ENCODE peak calls at places on chromosomes 5 and 9, in seven cellular contexts. X is cardiac fibroblast, L is OCI-LY7, N is heart left ventricle, U is GM20000, D is fibroblast of pulmonary artery, K is foreskin keratinocyte. M is an unnamed sample.

GRCh38 chr5:31987985-31988710 is 186.0 kb downstream of the GOLPH3 start:
- DNase-seq in X (peak), L (no peak), N (no peak), U (no peak), D (peak), K (peak), M (no peak)

GRCh38 chr5:171074747-171075146 is 212.9 kb downstream of the RANBP17 start:
- DNase-seq in X (no peak), L (no peak), N (no peak), U (no peak), D (no peak), K (no peak), M (no peak)

GRCh38 chr5:147697380-147697779 is 85.1 kb downstream of the JAKMIP2 start:
- DNase-seq in X (no peak), L (no peak), N (no peak), U (no peak), D (no peak), K (no peak), M (no peak)

GRCh38 chr9:36158122-36158521 is 11.1 kb upstream of the CCIN start:
- DNase-seq in X (peak), L (no peak), N (no peak), U (no peak), D (peak), K (no peak), M (no peak)

GRCh38 chr5:180297587-180298282 is 5.9 kb upstream of the MAPK9 start:
- DNase-seq in X (peak), L (no peak), N (no peak), U (no peak), D (no peak), K (no peak), M (no peak)

GRCh38 chr5:74641014-74641777 is 668 bp upstream of the ENC1 start:
- DNase-seq in X (peak), L (peak), N (peak), U (peak), D (peak), K (peak), M (peak)

GRCh38 chr5:168585119-168585912 is 6.1 kb upstream of the PANK3 start:
- DNase-seq in X (no peak), L (no peak), N (no peak), U (no peak), D (no peak), K (no peak), M (no peak)

GRCh38 chr9:5052858-5053257 is 67.8 kb downstream of the JAK2 start:
- DNase-seq in X (peak), L (no peak), N (no peak), U (no peak), D (peak), K (peak), M (no peak)

GRCh38 chr5:134525687-134526482 is 415 bp downstream of the JADE2 start:
- DNase-seq in X (peak), L (peak), N (peak), U (peak), D (peak), K (peak), M (no peak)

GRCh38 chr5:1746371-1747078 is 53.1 kb downstream of the MRPL36 start:
- DNase-seq in X (no peak), L (no peak), N (no peak), U (no peak), D (no peak), K (no peak), M (peak)

GRCh38 chr9:117783828-117784227 is 79.6 kb downstream of the TLR4 start:
- DNase-seq in X (no peak), L (peak), N (peak), U (peak), D (no peak), K (no peak), M (peak)

GRCh38 chr5:138149530-138149929 is 10.3 kb upstream of the NME5 start:
- DNase-seq in X (peak), L (no peak), N (no peak), U (no peak), D (peak), K (no peak), M (no peak)

GRCh38 chr9:130664191-130665028 is at the start of gene PRDM12:
- DNase-seq in X (no peak), L (no peak), N (no peak), U (no peak), D (no peak), K (no peak), M (no peak)

GRCh38 chr9:91560301-91560700 is 136.7 kb upstream of the NFIL3 start:
- DNase-seq in X (peak), L (no peak), N (no peak), U (no peak), D (peak), K (peak), M (no peak)

GRCh38 chr5:135133698-135134515 is 99.9 kb upstream of the PITX1 start:
- DNase-seq in X (no peak), L (no peak), N (no peak), U (no peak), D (no peak), K (no peak), M (no peak)

GRCh38 chr9:4583001-4583400 is 79.1 kb upstream of the PLPP6 start:
- DNase-seq in X (no peak), L (no peak), N (no peak), U (no peak), D (no peak), K (no peak), M (no peak)

GRCh38 chr5:5409151-5409810 is 13.2 kb upstream of the ICE1 start:
- DNase-seq in X (no peak), L (peak), N (no peak), U (no peak), D (no peak), K (peak), M (no peak)

GRCh38 chr5:15620501-15620900 is 120.5 kb downstream of the FBXL7 start:
- DNase-seq in X (peak), L (no peak), N (no peak), U (no peak), D (peak), K (peak), M (no peak)

GRCh38 chr5:7856855-7857254 is 5.9 kb upstream of the CFAP90 start:
- DNase-seq in X (peak), L (peak), N (no peak), U (peak), D (peak), K (no peak), M (no peak)

GRCh38 chr5:81093536-81094196 is 133.5 kb downstream of the RASGRF2 start:
- DNase-seq in X (no peak), L (no peak), N (no peak), U (no peak), D (no peak), K (no peak), M (no peak)

GRCh38 chr9:75087279-75087823 is 604 bp downstream of the NMRK1 start:
- DNase-seq in X (peak), L (peak), N (no peak), U (peak), D (peak), K (peak), M (no peak)

GRCh38 chr9:120257483-120257882 is 322.5 kb downstream of the CDK5RAP2 start:
- DNase-seq in X (no peak), L (no peak), N (no peak), U (no peak), D (no peak), K (no peak), M (no peak)

GRCh38 chr5:78907255-78907886 is 77.7 kb downstream of the ARSB start:
- DNase-seq in X (peak), L (peak), N (peak), U (peak), D (peak), K (peak), M (no peak)

GRCh38 chr9:83544002-83544698 is 5.9 kb upstream of the FRMD3 start:
- DNase-seq in X (peak), L (peak), N (peak), U (peak), D (peak), K (peak), M (no peak)

GRCh38 chr5:72584466-72584865 is 77.3 kb upstream of the ZNF366 start:
- DNase-seq in X (peak), L (no peak), N (no peak), U (peak), D (no peak), K (no peak), M (no peak)

GRCh38 chr9:13810510-13810909 is 503.4 kb downstream of the NFIB start:
- DNase-seq in X (peak), L (no peak), N (no peak), U (no peak), D (peak), K (peak), M (no peak)

GRCh38 chr9:89635007-89635742 is 30.4 kb downstream of the GADD45G start:
- DNase-seq in X (peak), L (no peak), N (no peak), U (no peak), D (peak), K (peak), M (no peak)

GRCh38 chr9:12716823-12717222 is 23.6 kb downstream of the TYRP1 start:
- DNase-seq in X (no peak), L (no peak), N (no peak), U (no peak), D (no peak), K (no peak), M (no peak)

GRCh38 chr9:131677051-131677444 is 62.8 kb downstream of the RAPGEF1 start:
- DNase-seq in X (peak), L (no peak), N (no peak), U (no peak), D (peak), K (no peak), M (no peak)

GRCh38 chr5:137995077-137995746 is 37.7 kb downstream of the FAM13B start:
- DNase-seq in X (peak), L (no peak), N (no peak), U (no peak), D (peak), K (peak), M (no peak)

GRCh38 chr5:72814104-72814503 is 2.4 kb upstream of the TNPO1 start:
- DNase-seq in X (no peak), L (no peak), N (no peak), U (no peak), D (no peak), K (no peak), M (no peak)

GRCh38 chr9:137201205-137201868 is 796 bp upstream of the TPRN start:
- DNase-seq in X (no peak), L (no peak), N (no peak), U (no peak), D (no peak), K (no peak), M (no peak)

GRCh38 chr5:4639959-4640358 is 500.2 kb upstream of the ADAMTS16 start:
- DNase-seq in X (no peak), L (no peak), N (no peak), U (no peak), D (no peak), K (no peak), M (no peak)

GRCh38 chr9:122346478-122347347 is 24.1 kb upstream of the PTGS1 start:
- DNase-seq in X (no peak), L (no peak), N (peak), U (peak), D (peak), K (no peak), M (no peak)

DNA sequence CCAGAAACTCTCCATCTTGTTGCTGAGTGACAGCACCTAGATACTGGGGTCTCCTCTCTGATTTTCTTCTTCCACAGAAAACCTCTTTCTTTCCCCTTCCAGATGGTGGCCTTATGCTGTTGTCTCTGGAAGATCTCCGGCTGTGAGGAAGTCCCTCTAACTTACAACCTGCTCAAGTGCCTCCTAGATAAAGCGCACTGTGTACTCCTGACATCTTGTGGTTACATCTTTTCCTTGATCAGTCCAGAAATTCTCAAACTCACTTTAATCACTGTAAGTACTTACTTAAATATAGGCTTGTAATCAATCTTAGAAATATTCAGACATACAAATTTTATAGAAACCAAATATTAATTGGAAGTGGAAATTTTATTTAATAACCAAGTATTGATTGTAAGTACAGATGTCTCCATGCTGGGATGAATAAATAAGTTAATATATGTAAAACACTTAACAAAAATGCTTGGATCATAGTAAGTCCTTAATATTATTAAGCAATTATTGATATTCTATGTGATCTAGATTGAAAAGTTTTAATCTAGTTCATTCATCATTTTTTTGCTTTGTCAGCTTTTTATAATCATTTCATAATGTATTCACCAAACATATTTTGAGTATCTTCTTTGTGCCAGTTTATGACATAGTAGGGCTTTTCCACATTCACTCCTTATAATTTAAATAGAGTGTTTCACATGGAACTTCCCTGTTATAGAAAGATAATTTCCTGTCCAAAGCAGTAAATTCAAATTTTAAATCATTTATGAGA is 1381.4 kb upstream of the CDH6 start:
- DNase-seq in X (no peak), L (no peak), N (no peak), U (no peak), D (no peak), K (no peak), M (no peak)
- TF ChIP-seq CTCF in X (no peak), L (no peak), N (no peak), U (no peak), D (no peak), K (no peak), M (no peak)

GRCh38 chr5:54969856-54970828 is 15.3 kb downstream of the ESM1 start:
- DNase-seq in X (no peak), L (no peak), N (no peak), U (no peak), D (no peak), K (no peak), M (no peak)
- TF ChIP-seq CTCF in X (no peak), L (no peak), N (no peak), U (no peak), D (no peak), K (no peak), M (no peak)

GRCh38 chr5:77957-78804 is 13.8 kb upstream of the PLEKHG4B start:
- DNase-seq in X (peak), L (peak), N (peak), U (no peak), D (peak), K (no peak), M (no peak)

GRCh38 chr5:76358-77169 is 15.4 kb upstream of the PLEKHG4B start:
- DNase-seq in X (no peak), L (no peak), N (no peak), U (no peak), D (no peak), K (no peak), M (no peak)

GRCh38 chr5:77546-77945 is 14.4 kb upstream of the PLEKHG4B start:
- DNase-seq in X (no peak), L (no peak), N (no peak), U (no peak), D (no peak), K (no peak), M (no peak)

GRCh38 chr5:75331-76320 is 16.3 kb upstream of the PLEKHG4B start:
- DNase-seq in X (no peak), L (no peak), N (no peak), U (no peak), D (no peak), K (no peak), M (peak)

DNA sequence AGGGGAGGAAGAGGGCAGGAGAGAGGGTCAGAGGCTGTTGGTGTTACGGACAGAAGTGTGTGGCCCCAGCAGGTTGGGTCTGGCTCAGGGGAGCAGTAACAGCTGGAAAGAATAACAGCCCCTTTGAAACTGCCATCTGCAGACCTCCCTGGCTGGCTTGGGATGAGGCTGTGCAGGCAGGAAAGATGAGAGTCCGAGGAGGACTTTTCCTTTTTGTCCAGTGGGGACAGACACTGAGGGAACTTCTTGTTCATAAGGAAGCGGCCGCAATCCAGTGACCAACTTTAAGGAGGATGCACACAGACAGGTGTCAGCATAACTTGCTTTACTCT is 14.8 kb upstream of the PLEKHG4B start:
- DNase-seq in X (no peak), L (no peak), N (no peak), U (no peak), D (no peak), K (no peak), M (no peak)
- TF ChIP-seq CTCF in X (no peak), L (no peak), N (no peak), U (no peak), D (no peak), K (no peak), M (no peak)

GRCh38 chr5:9339206-9339818 is 206.6 kb downstream of the SEMA5A start:
- DNase-seq in X (peak), L (peak), N (no peak), U (no peak), D (peak), K (no peak), M (no peak)
- TF ChIP-seq CTCF in X (peak), L (peak), N (peak), U (no peak), D (peak), K (peak), M (peak)

GRCh38 chr9:133049043-133049442 is 12.7 kb upstream of the CEL start:
- DNase-seq in X (no peak), L (no peak), N (no peak), U (no peak), D (no peak), K (no peak), M (no peak)

GRCh38 chr9:133051966-133052539 is 9.7 kb upstream of the CEL start:
- DNase-seq in X (no peak), L (no peak), N (no peak), U (no peak), D (no peak), K (no peak), M (no peak)

GRCh38 chr9:133050142-133050541 is 11.6 kb upstream of the CEL start:
- DNase-seq in X (no peak), L (no peak), N (no peak), U (no peak), D (no peak), K (no peak), M (no peak)

GRCh38 chr9:133051281-133051900 is 10.4 kb upstream of the CEL start:
- DNase-seq in X (no peak), L (no peak), N (no peak), U (no peak), D (no peak), K (no peak), M (no peak)

GRCh38 chr9:133050781-133051180 is 11.0 kb upstream of the CEL start:
- DNase-seq in X (no peak), L (no peak), N (no peak), U (no peak), D (no peak), K (no peak), M (no peak)
- TF ChIP-seq CTCF in X (no peak), L (no peak), N (no peak), U (no peak), D (no peak), K (no peak), M (no peak)

DNA sequence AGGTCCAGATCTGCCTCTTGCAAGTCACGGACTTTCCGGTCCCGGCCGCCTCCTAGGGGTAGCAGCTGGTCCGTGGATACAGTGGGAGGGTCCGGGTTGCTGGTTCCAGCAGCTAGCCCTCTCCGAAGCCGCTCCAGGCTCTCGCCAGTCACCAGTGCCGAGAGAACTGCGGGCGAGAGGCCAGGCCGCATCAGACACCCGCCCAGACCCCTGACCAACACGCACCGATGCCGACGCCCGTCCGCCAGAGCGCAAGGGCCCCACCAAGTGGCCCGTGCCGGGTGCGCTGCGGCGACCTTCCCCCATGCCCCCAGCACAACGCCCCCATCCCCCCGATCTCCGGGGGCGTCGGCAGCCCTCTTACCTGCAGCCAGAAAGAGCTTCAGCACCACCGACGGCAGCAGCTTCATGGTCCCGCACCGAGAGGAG is 470 bp downstream of the HBEGF start:
- DNase-seq in X (peak), L (peak), N (peak), U (no peak), D (peak), K (peak), M (peak)
- TF ChIP-seq CTCF in X (peak), L (no peak), N (peak), U (peak), D (peak), K (peak), M (no peak)

GRCh38 chr5:67375606-67376005 is 179.0 kb upstream of the CD180 start:
- DNase-seq in X (no peak), L (no peak), N (no peak), U (no peak), D (no peak), K (no peak), M (no peak)
- TF ChIP-seq CTCF in X (peak), L (peak), N (no peak), U (no peak), D (no peak), K (peak), M (no peak)

GRCh38 chr5:164255598-164256213 is 750.3 kb downstream of the MAT2B start:
- DNase-seq in X (no peak), L (no peak), N (no peak), U (no peak), D (no peak), K (no peak), M (no peak)
- TF ChIP-seq CTCF in X (no peak), L (peak), N (no peak), U (no peak), D (peak), K (no peak), M (no peak)